ENCODE peak calls at places on chromosomes 7 and 10, in nine cellular contexts. K, A, O, E, U, I, B, R and W are unnamed samples.

GRCh38 chr10:108204528-108205313 is 1040.2 kb upstream of the SORCS1 start:
- DNase-seq in K (peak), A (no peak), O (no peak), E (peak), U (no peak), I (no peak), B (no peak), R (no peak), W (peak)

GRCh38 chr7:151863386-151864079 is 13.4 kb downstream of the PRKAG2 start:
- DNase-seq in K (no peak), A (no peak), O (no peak), E (no peak), U (no peak), I (no peak), B (no peak), R (no peak), W (no peak)

GRCh38 chr10:1268856-1269255 is 212.7 kb downstream of the WDR37 start:
- DNase-seq in K (no peak), A (no peak), O (no peak), E (peak), U (no peak), I (no peak), B (no peak), R (no peak), W (no peak)

GRCh38 chr10:69845574-69846251 is 44.0 kb downstream of the COL13A1 start:
- DNase-seq in K (peak), A (no peak), O (no peak), E (peak), U (no peak), I (no peak), B (peak), R (no peak), W (no peak)

GRCh38 chr7:10655031-10655430 is 318.6 kb upstream of the PHF14 start:
- DNase-seq in K (no peak), A (no peak), O (no peak), E (peak), U (no peak), I (no peak), B (no peak), R (no peak), W (no peak)

GRCh38 chr10:95266674-95267095 is 24.1 kb downstream of the PDLIM1 start:
- DNase-seq in K (peak), A (no peak), O (no peak), E (peak), U (no peak), I (no peak), B (peak), R (no peak), W (no peak)

GRCh38 chr10:81179805-81180452 is 642.2 kb downstream of the SH2D4B start:
- DNase-seq in K (peak), A (no peak), O (no peak), E (peak), U (no peak), I (no peak), B (peak), R (no peak), W (no peak)

GRCh38 chr10:66714741-66715140 is 211.1 kb upstream of the LRRTM3 start:
- DNase-seq in K (no peak), A (no peak), O (no peak), E (no peak), U (no peak), I (no peak), B (no peak), R (no peak), W (no peak)

GRCh38 chr10:37754538-37755323 is 102.7 kb downstream of the ZNF248 start:
- DNase-seq in K (peak), A (no peak), O (no peak), E (no peak), U (no peak), I (no peak), B (no peak), R (no peak), W (no peak)

GRCh38 chr7:151503902-151504714 is 15.6 kb downstream of the RHEB start:
- DNase-seq in K (peak), A (no peak), O (no peak), E (peak), U (no peak), I (no peak), B (no peak), R (no peak), W (no peak)

GRCh38 chr7:6654842-6655610 is 17.9 kb downstream of the ZNF316 start:
- DNase-seq in K (no peak), A (no peak), O (no peak), E (no peak), U (no peak), I (no peak), B (no peak), R (no peak), W (no peak)

GRCh38 chr7:95687759-95688343 is 84.5 kb upstream of the DYNC1I1 start:
- DNase-seq in K (peak), A (peak), O (no peak), E (peak), U (no peak), I (no peak), B (peak), R (no peak), W (peak)